ENCODE peak calls at places on chromosome X, in nine cellular contexts. One of them, this sample, is unnamed.
A peak's percentile ranks its signal among the peaks of the same experiment; 100 is the strongest.

GRCh38 chrX:9749141-9749540 is 16.5 kb downstream of the GPR143 start:
- DNase-seq in stimulated activated naive CD8-positive, alpha-beta T cell treated with anti-CD3 and anti-CD28 coated beads, Interleukin-15, Interleukin-2, amounts not matched to agents 100 U/mL and 50 U/mL, for 24 hours: no peak
- DNase-seq in stimulated activated CD4-positive, alpha-beta T cell treated with anti-CD3 and anti-CD28 coated beads, Interleukin-12 subunit alpha, Interleukin-12 subunit beta, amount 100 ng/mL, for 24 hours: no peak
- DNase-seq in NCI-H2171 treated with DMSO at 0.1 percent for 48 hours: no peak
- DNase-seq in AG04450: no peak
- DNase-seq in right lobe of liver: no peak
- DNase-seq in neural crest cell: no peak
- DNase-seq in CD4-positive, alpha-beta memory T cell: no peak
- DNase-seq in thyroid gland: no peak
- DNase-seq in this sample: no peak

GRCh38 chrX:73812256-73812655 is 249.3 kb downstream of the CHIC1 start:
- DNase-seq in stimulated activated naive CD8-positive, alpha-beta T cell treated with anti-CD3 and anti-CD28 coated beads, Interleukin-15, Interleukin-2, amounts not matched to agents 100 U/mL and 50 U/mL, for 24 hours: no peak
- DNase-seq in stimulated activated CD4-positive, alpha-beta T cell treated with anti-CD3 and anti-CD28 coated beads, Interleukin-12 subunit alpha, Interleukin-12 subunit beta, amount 100 ng/mL, for 24 hours: no peak
- DNase-seq in NCI-H2171 treated with DMSO at 0.1 percent for 48 hours: no peak
- DNase-seq in AG04450: no peak
- DNase-seq in right lobe of liver: no peak
- DNase-seq in neural crest cell: no peak
- DNase-seq in CD4-positive, alpha-beta memory T cell: no peak
- DNase-seq in thyroid gland: no peak
- DNase-seq in this sample: no peak

GRCh38 chrX:44785652-44786051 is 58.2 kb upstream of the DUSP21 start:
- DNase-seq in stimulated activated naive CD8-positive, alpha-beta T cell treated with anti-CD3 and anti-CD28 coated beads, Interleukin-15, Interleukin-2, amounts not matched to agents 100 U/mL and 50 U/mL, for 24 hours: no peak
- DNase-seq in stimulated activated CD4-positive, alpha-beta T cell treated with anti-CD3 and anti-CD28 coated beads, Interleukin-12 subunit alpha, Interleukin-12 subunit beta, amount 100 ng/mL, for 24 hours: no peak
- DNase-seq in NCI-H2171 treated with DMSO at 0.1 percent for 48 hours: no peak
- DNase-seq in AG04450: peak; percentile 26
- DNase-seq in right lobe of liver: no peak
- DNase-seq in neural crest cell: no peak
- DNase-seq in CD4-positive, alpha-beta memory T cell: no peak
- DNase-seq in thyroid gland: no peak
- DNase-seq in this sample: no peak

GRCh38 chrX:118049713-118050112 is 66.9 kb downstream of the KLHL13 start:
- DNase-seq in stimulated activated naive CD8-positive, alpha-beta T cell treated with anti-CD3 and anti-CD28 coated beads, Interleukin-15, Interleukin-2, amounts not matched to agents 100 U/mL and 50 U/mL, for 24 hours: no peak
- DNase-seq in stimulated activated CD4-positive, alpha-beta T cell treated with anti-CD3 and anti-CD28 coated beads, Interleukin-12 subunit alpha, Interleukin-12 subunit beta, amount 100 ng/mL, for 24 hours: no peak
- DNase-seq in NCI-H2171 treated with DMSO at 0.1 percent for 48 hours: no peak
- DNase-seq in AG04450: no peak
- DNase-seq in right lobe of liver: no peak
- DNase-seq in neural crest cell: no peak
- DNase-seq in CD4-positive, alpha-beta memory T cell: no peak
- DNase-seq in thyroid gland: no peak
- DNase-seq in this sample: no peak

GRCh38 chrX:109352121-109352556 is 129.7 kb downstream of the GUCY2F start:
- DNase-seq in stimulated activated naive CD8-positive, alpha-beta T cell treated with anti-CD3 and anti-CD28 coated beads, Interleukin-15, Interleukin-2, amounts not matched to agents 100 U/mL and 50 U/mL, for 24 hours: no peak
- DNase-seq in stimulated activated CD4-positive, alpha-beta T cell treated with anti-CD3 and anti-CD28 coated beads, Interleukin-12 subunit alpha, Interleukin-12 subunit beta, amount 100 ng/mL, for 24 hours: no peak
- DNase-seq in NCI-H2171 treated with DMSO at 0.1 percent for 48 hours: no peak
- DNase-seq in AG04450: no peak
- DNase-seq in right lobe of liver: peak; percentile 27
- DNase-seq in neural crest cell: no peak
- DNase-seq in CD4-positive, alpha-beta memory T cell: no peak
- DNase-seq in thyroid gland: no peak
- DNase-seq in this sample: no peak

GRCh38 chrX:48470110-48470832 is at the start of gene SLC38A5:
- DNase-seq in stimulated activated naive CD8-positive, alpha-beta T cell treated with anti-CD3 and anti-CD28 coated beads, Interleukin-15, Interleukin-2, amounts not matched to agents 100 U/mL and 50 U/mL, for 24 hours: no peak
- DNase-seq in stimulated activated CD4-positive, alpha-beta T cell treated with anti-CD3 and anti-CD28 coated beads, Interleukin-12 subunit alpha, Interleukin-12 subunit beta, amount 100 ng/mL, for 24 hours: no peak
- DNase-seq in NCI-H2171 treated with DMSO at 0.1 percent for 48 hours: no peak
- DNase-seq in AG04450: no peak
- DNase-seq in right lobe of liver: no peak
- DNase-seq in neural crest cell: no peak
- DNase-seq in CD4-positive, alpha-beta memory T cell: no peak
- DNase-seq in thyroid gland: no peak
- DNase-seq in this sample: no peak

GRCh38 chrX:115892056-115892708 is 278.4 kb upstream of the AGTR2 start:
- DNase-seq in stimulated activated naive CD8-positive, alpha-beta T cell treated with anti-CD3 and anti-CD28 coated beads, Interleukin-15, Interleukin-2, amounts not matched to agents 100 U/mL and 50 U/mL, for 24 hours: no peak
- DNase-seq in stimulated activated CD4-positive, alpha-beta T cell treated with anti-CD3 and anti-CD28 coated beads, Interleukin-12 subunit alpha, Interleukin-12 subunit beta, amount 100 ng/mL, for 24 hours: no peak
- DNase-seq in NCI-H2171 treated with DMSO at 0.1 percent for 48 hours: no peak
- DNase-seq in AG04450: no peak
- DNase-seq in right lobe of liver: peak; percentile 27
- DNase-seq in neural crest cell: no peak
- DNase-seq in CD4-positive, alpha-beta memory T cell: no peak
- DNase-seq in thyroid gland: peak; percentile 13
- DNase-seq in this sample: no peak

GRCh38 chrX:101029665-101030064 is 22.2 kb downstream of the TRMT2B start:
- DNase-seq in stimulated activated naive CD8-positive, alpha-beta T cell treated with anti-CD3 and anti-CD28 coated beads, Interleukin-15, Interleukin-2, amounts not matched to agents 100 U/mL and 50 U/mL, for 24 hours: no peak
- DNase-seq in stimulated activated CD4-positive, alpha-beta T cell treated with anti-CD3 and anti-CD28 coated beads, Interleukin-12 subunit alpha, Interleukin-12 subunit beta, amount 100 ng/mL, for 24 hours: no peak
- DNase-seq in NCI-H2171 treated with DMSO at 0.1 percent for 48 hours: no peak
- DNase-seq in AG04450: no peak
- DNase-seq in right lobe of liver: no peak
- DNase-seq in neural crest cell: no peak
- DNase-seq in CD4-positive, alpha-beta memory T cell: no peak
- DNase-seq in thyroid gland: no peak
- DNase-seq in this sample: no peak

GRCh38 chrX:107849747-107850478 is 24.2 kb downstream of the MID2 start:
- DNase-seq in stimulated activated naive CD8-positive, alpha-beta T cell treated with anti-CD3 and anti-CD28 coated beads, Interleukin-15, Interleukin-2, amounts not matched to agents 100 U/mL and 50 U/mL, for 24 hours: no peak
- DNase-seq in stimulated activated CD4-positive, alpha-beta T cell treated with anti-CD3 and anti-CD28 coated beads, Interleukin-12 subunit alpha, Interleukin-12 subunit beta, amount 100 ng/mL, for 24 hours: no peak
- DNase-seq in NCI-H2171 treated with DMSO at 0.1 percent for 48 hours: peak; percentile 5
- DNase-seq in AG04450: no peak
- DNase-seq in right lobe of liver: no peak
- DNase-seq in neural crest cell: no peak
- DNase-seq in CD4-positive, alpha-beta memory T cell: no peak
- DNase-seq in thyroid gland: peak; percentile 8
- DNase-seq in this sample: no peak

GRCh38 chrX:143768976-143769375 is 48.4 kb upstream of the SPANXN2 start:
- DNase-seq in stimulated activated naive CD8-positive, alpha-beta T cell treated with anti-CD3 and anti-CD28 coated beads, Interleukin-15, Interleukin-2, amounts not matched to agents 100 U/mL and 50 U/mL, for 24 hours: no peak
- DNase-seq in stimulated activated CD4-positive, alpha-beta T cell treated with anti-CD3 and anti-CD28 coated beads, Interleukin-12 subunit alpha, Interleukin-12 subunit beta, amount 100 ng/mL, for 24 hours: no peak
- DNase-seq in NCI-H2171 treated with DMSO at 0.1 percent for 48 hours: no peak
- DNase-seq in AG04450: no peak
- DNase-seq in right lobe of liver: no peak
- DNase-seq in neural crest cell: no peak
- DNase-seq in CD4-positive, alpha-beta memory T cell: no peak
- DNase-seq in thyroid gland: no peak
- DNase-seq in this sample: no peak

GRCh38 chrX:102138064-102138463 is 4.2 kb downstream of the TCEAL6 start:
- DNase-seq in stimulated activated naive CD8-positive, alpha-beta T cell treated with anti-CD3 and anti-CD28 coated beads, Interleukin-15, Interleukin-2, amounts not matched to agents 100 U/mL and 50 U/mL, for 24 hours: no peak
- DNase-seq in stimulated activated CD4-positive, alpha-beta T cell treated with anti-CD3 and anti-CD28 coated beads, Interleukin-12 subunit alpha, Interleukin-12 subunit beta, amount 100 ng/mL, for 24 hours: no peak
- DNase-seq in NCI-H2171 treated with DMSO at 0.1 percent for 48 hours: no peak
- DNase-seq in AG04450: no peak
- DNase-seq in right lobe of liver: no peak
- DNase-seq in neural crest cell: no peak
- DNase-seq in CD4-positive, alpha-beta memory T cell: no peak
- DNase-seq in thyroid gland: no peak
- DNase-seq in this sample: no peak

GRCh38 chrX:111543212-111543762 is 31.8 kb downstream of the SERTM2 start:
- DNase-seq in stimulated activated naive CD8-positive, alpha-beta T cell treated with anti-CD3 and anti-CD28 coated beads, Interleukin-15, Interleukin-2, amounts not matched to agents 100 U/mL and 50 U/mL, for 24 hours: no peak
- DNase-seq in stimulated activated CD4-positive, alpha-beta T cell treated with anti-CD3 and anti-CD28 coated beads, Interleukin-12 subunit alpha, Interleukin-12 subunit beta, amount 100 ng/mL, for 24 hours: no peak
- DNase-seq in NCI-H2171 treated with DMSO at 0.1 percent for 48 hours: peak; percentile 45
- DNase-seq in AG04450: no peak
- DNase-seq in right lobe of liver: no peak
- DNase-seq in neural crest cell: no peak
- DNase-seq in CD4-positive, alpha-beta memory T cell: no peak
- DNase-seq in thyroid gland: no peak
- DNase-seq in this sample: no peak

GRCh38 chrX:20240201-20240600 is 26.5 kb downstream of the RPS6KA3 start:
- DNase-seq in stimulated activated naive CD8-positive, alpha-beta T cell treated with anti-CD3 and anti-CD28 coated beads, Interleukin-15, Interleukin-2, amounts not matched to agents 100 U/mL and 50 U/mL, for 24 hours: no peak
- DNase-seq in stimulated activated CD4-positive, alpha-beta T cell treated with anti-CD3 and anti-CD28 coated beads, Interleukin-12 subunit alpha, Interleukin-12 subunit beta, amount 100 ng/mL, for 24 hours: no peak
- DNase-seq in NCI-H2171 treated with DMSO at 0.1 percent for 48 hours: no peak
- DNase-seq in AG04450: no peak
- DNase-seq in right lobe of liver: no peak
- DNase-seq in neural crest cell: no peak
- DNase-seq in CD4-positive, alpha-beta memory T cell: no peak
- DNase-seq in thyroid gland: no peak
- DNase-seq in this sample: no peak

GRCh38 chrX:17442898-17443297 is 67.9 kb downstream of the NHS start:
- DNase-seq in stimulated activated naive CD8-positive, alpha-beta T cell treated with anti-CD3 and anti-CD28 coated beads, Interleukin-15, Interleukin-2, amounts not matched to agents 100 U/mL and 50 U/mL, for 24 hours: no peak
- DNase-seq in stimulated activated CD4-positive, alpha-beta T cell treated with anti-CD3 and anti-CD28 coated beads, Interleukin-12 subunit alpha, Interleukin-12 subunit beta, amount 100 ng/mL, for 24 hours: no peak
- DNase-seq in NCI-H2171 treated with DMSO at 0.1 percent for 48 hours: no peak
- DNase-seq in AG04450: no peak
- DNase-seq in right lobe of liver: no peak
- DNase-seq in neural crest cell: no peak
- DNase-seq in CD4-positive, alpha-beta memory T cell: no peak
- DNase-seq in thyroid gland: no peak
- DNase-seq in this sample: no peak

GRCh38 chrX:10526442-10526841 is 93.9 kb downstream of the MID1 start:
- DNase-seq in stimulated activated naive CD8-positive, alpha-beta T cell treated with anti-CD3 and anti-CD28 coated beads, Interleukin-15, Interleukin-2, amounts not matched to agents 100 U/mL and 50 U/mL, for 24 hours: no peak
- DNase-seq in stimulated activated CD4-positive, alpha-beta T cell treated with anti-CD3 and anti-CD28 coated beads, Interleukin-12 subunit alpha, Interleukin-12 subunit beta, amount 100 ng/mL, for 24 hours: no peak
- DNase-seq in NCI-H2171 treated with DMSO at 0.1 percent for 48 hours: no peak
- DNase-seq in AG04450: no peak
- DNase-seq in right lobe of liver: no peak
- DNase-seq in neural crest cell: no peak
- DNase-seq in CD4-positive, alpha-beta memory T cell: no peak
- DNase-seq in thyroid gland: no peak
- DNase-seq in this sample: no peak

GRCh38 chrX:41827886-41828285 is 95.5 kb downstream of the CASK start:
- DNase-seq in stimulated activated naive CD8-positive, alpha-beta T cell treated with anti-CD3 and anti-CD28 coated beads, Interleukin-15, Interleukin-2, amounts not matched to agents 100 U/mL and 50 U/mL, for 24 hours: no peak
- DNase-seq in stimulated activated CD4-positive, alpha-beta T cell treated with anti-CD3 and anti-CD28 coated beads, Interleukin-12 subunit alpha, Interleukin-12 subunit beta, amount 100 ng/mL, for 24 hours: no peak
- DNase-seq in NCI-H2171 treated with DMSO at 0.1 percent for 48 hours: no peak
- DNase-seq in AG04450: no peak
- DNase-seq in right lobe of liver: no peak
- DNase-seq in neural crest cell: no peak
- DNase-seq in CD4-positive, alpha-beta memory T cell: no peak
- DNase-seq in thyroid gland: no peak
- DNase-seq in this sample: no peak

GRCh38 chrX:47278684-47279083 is 45.9 kb downstream of the USP11 start:
- DNase-seq in stimulated activated naive CD8-positive, alpha-beta T cell treated with anti-CD3 and anti-CD28 coated beads, Interleukin-15, Interleukin-2, amounts not matched to agents 100 U/mL and 50 U/mL, for 24 hours: no peak
- DNase-seq in stimulated activated CD4-positive, alpha-beta T cell treated with anti-CD3 and anti-CD28 coated beads, Interleukin-12 subunit alpha, Interleukin-12 subunit beta, amount 100 ng/mL, for 24 hours: no peak
- DNase-seq in NCI-H2171 treated with DMSO at 0.1 percent for 48 hours: no peak
- DNase-seq in AG04450: peak; percentile 44
- DNase-seq in right lobe of liver: no peak
- DNase-seq in neural crest cell: no peak
- DNase-seq in CD4-positive, alpha-beta memory T cell: no peak
- DNase-seq in thyroid gland: no peak
- DNase-seq in this sample: no peak

GRCh38 chrX:110836982-110837381 is 41.4 kb upstream of the CHRDL1 start:
- DNase-seq in stimulated activated naive CD8-positive, alpha-beta T cell treated with anti-CD3 and anti-CD28 coated beads, Interleukin-15, Interleukin-2, amounts not matched to agents 100 U/mL and 50 U/mL, for 24 hours: no peak
- DNase-seq in stimulated activated CD4-positive, alpha-beta T cell treated with anti-CD3 and anti-CD28 coated beads, Interleukin-12 subunit alpha, Interleukin-12 subunit beta, amount 100 ng/mL, for 24 hours: no peak
- DNase-seq in NCI-H2171 treated with DMSO at 0.1 percent for 48 hours: no peak
- DNase-seq in AG04450: no peak
- DNase-seq in right lobe of liver: no peak
- DNase-seq in neural crest cell: no peak
- DNase-seq in CD4-positive, alpha-beta memory T cell: no peak
- DNase-seq in thyroid gland: no peak
- DNase-seq in this sample: no peak

GRCh38 chrX:151779258-151779657 is 44.7 kb downstream of the CNGA2 start:
- DNase-seq in stimulated activated naive CD8-positive, alpha-beta T cell treated with anti-CD3 and anti-CD28 coated beads, Interleukin-15, Interleukin-2, amounts not matched to agents 100 U/mL and 50 U/mL, for 24 hours: no peak
- DNase-seq in stimulated activated CD4-positive, alpha-beta T cell treated with anti-CD3 and anti-CD28 coated beads, Interleukin-12 subunit alpha, Interleukin-12 subunit beta, amount 100 ng/mL, for 24 hours: no peak
- DNase-seq in NCI-H2171 treated with DMSO at 0.1 percent for 48 hours: no peak
- DNase-seq in AG04450: no peak
- DNase-seq in right lobe of liver: no peak
- DNase-seq in neural crest cell: no peak
- DNase-seq in CD4-positive, alpha-beta memory T cell: no peak
- DNase-seq in thyroid gland: no peak
- DNase-seq in this sample: no peak

GRCh38 chrX:154549766-154550165 is 2.3 kb downstream of the IKBKG start:
- DNase-seq in stimulated activated naive CD8-positive, alpha-beta T cell treated with anti-CD3 and anti-CD28 coated beads, Interleukin-15, Interleukin-2, amounts not matched to agents 100 U/mL and 50 U/mL, for 24 hours: no peak
- DNase-seq in stimulated activated CD4-positive, alpha-beta T cell treated with anti-CD3 and anti-CD28 coated beads, Interleukin-12 subunit alpha, Interleukin-12 subunit beta, amount 100 ng/mL, for 24 hours: no peak
- DNase-seq in NCI-H2171 treated with DMSO at 0.1 percent for 48 hours: no peak
- DNase-seq in AG04450: no peak
- DNase-seq in right lobe of liver: no peak
- DNase-seq in neural crest cell: no peak
- DNase-seq in CD4-positive, alpha-beta memory T cell: no peak
- DNase-seq in thyroid gland: no peak
- DNase-seq in this sample: no peak

GRCh38 chrX:56833626-56834025 is 104.6 kb downstream of the NBDY start:
- DNase-seq in stimulated activated naive CD8-positive, alpha-beta T cell treated with anti-CD3 and anti-CD28 coated beads, Interleukin-15, Interleukin-2, amounts not matched to agents 100 U/mL and 50 U/mL, for 24 hours: no peak
- DNase-seq in stimulated activated CD4-positive, alpha-beta T cell treated with anti-CD3 and anti-CD28 coated beads, Interleukin-12 subunit alpha, Interleukin-12 subunit beta, amount 100 ng/mL, for 24 hours: no peak
- DNase-seq in NCI-H2171 treated with DMSO at 0.1 percent for 48 hours: no peak
- DNase-seq in AG04450: no peak
- DNase-seq in right lobe of liver: no peak
- DNase-seq in neural crest cell: no peak
- DNase-seq in CD4-positive, alpha-beta memory T cell: no peak
- DNase-seq in thyroid gland: no peak
- DNase-seq in this sample: no peak